ENCODE peak calls at places on chromosomes 13 and 19, in ten cellular contexts. D is activated naive CD4-positive, alpha-beta T cell treated with anti-CD3 and anti-CD28 coated beads, Interleukin-2, amount 10 ng/mL, durations not matched to agents 7 days and 5 days; N is non-pigmented ciliary epithelial cell; B is KG1; X is progenitor cell of endocrine pancreas; O is NCI-H1417; L is RPMI8226; H is stimulated activated CD8-positive, alpha-beta memory T cell treated with anti-CD3 and anti-CD28 coated beads, Interleukin-2, amount 100 ng/mL, for 48 hours; K is NCI-H146; Y is GM23248. I is an unnamed sample.

GRCh38 chr13:59384154-59384553 is 779.6 kb downstream of the DIAPH3 start:
- DNase-seq in H (no peak), N (no peak), L (no peak), X (no peak), D (no peak), K (no peak), Y (no peak), B (no peak), O (no peak), I (no peak)

GRCh38 chr19:44930088-44930487 is 11.9 kb upstream of the APOC4 start:
- DNase-seq in K (no peak), H (no peak), N (no peak), X (no peak), L (no peak), Y (no peak), B (no peak), O (no peak), D (no peak), I (no peak)

GRCh38 chr13:97743946-97744345 is 209.5 kb upstream of the IPO5 start:
- DNase-seq in D (no peak), B (no peak), O (no peak), L (no peak), N (no peak), K (peak; percentile 16), X (no peak), Y (peak; percentile 17), H (no peak), I (no peak)

GRCh38 chr13:27372896-27373295 is 51.5 kb upstream of the GTF3A start:
- DNase-seq in B (no peak), X (peak; percentile 41), N (no peak), H (no peak), D (no peak), O (peak; percentile 72), K (peak; percentile 92), Y (peak; percentile 31), L (no peak), I (peak; percentile 88)

GRCh38 chr19:45640849-45641273 is 1.7 kb upstream of the EML2 start:
- DNase-seq in O (no peak), X (no peak), L (no peak), K (peak; percentile 51), H (peak; percentile 63), Y (no peak), D (peak; percentile 59), N (no peak), B (no peak), I (no peak)

GRCh38 chr13:49220035-49220855 is at the start of gene MLNR:
- DNase-seq in D (peak; percentile 64), H (peak; percentile 22), N (no peak), B (no peak), L (no peak), K (peak; percentile 57), O (no peak), X (peak; percentile 52), Y (peak; percentile 52), I (peak; percentile 7)

GRCh38 chr19:55206664-55207500 is 2.4 kb downstream of the PTPRH start:
- DNase-seq in D (peak; percentile 52), O (no peak), Y (peak; percentile 96), H (peak; percentile 52), L (peak; percentile 84), B (no peak), N (peak; percentile 36), K (peak; percentile 71), X (peak; percentile 31), I (peak; percentile 29)

GRCh38 chr13:40615619-40616018 is 50.8 kb downstream of the FOXO1 start:
- DNase-seq in X (no peak), B (no peak), L (no peak), N (no peak), K (no peak), D (no peak), H (no peak), Y (no peak), O (no peak), I (no peak)

GRCh38 chr19:4495471-4495870 is 22.8 kb downstream of the PLIN4 start:
- DNase-seq in N (no peak), H (no peak), D (no peak), Y (no peak), X (no peak), L (no peak), O (no peak), K (no peak), B (no peak), I (no peak)